ENCODE peak calls at places on chromosomes 1 and 21, in ten cellular contexts. Y is tibial nerve, V is endothelial cell of umbilical vein, G is right lobe of liver, K is ovary, O is sigmoid colon, T is stomach, Z is heart left ventricle, A is A549, I is gastrocnemius medialis. S is an unnamed sample. For H3K4me1, the result is how much of the 10 kb centered on the place peaks cover.

GRCh38 chr1:24416666-24417391 is 1.2 kb downstream of the NIPAL3 start:
- DNase-seq in G (no peak), Z (no peak), I (no peak), O (no peak), K (no peak), V (no peak), A (no peak), T (no peak), Y (no peak), S (no peak)

GRCh38 chr1:165639821-165640623 is 9.0 kb downstream of the MGST3 start:
- DNase-seq in Y (no peak), G (no peak), O (no peak), K (no peak), V (no peak), I (no peak), Z (no peak), A (no peak), T (no peak), S (no peak)

GRCh38 chr1:44212355-44213221 is 683 bp upstream of the DMAP1 start:
- DNase-seq in T (no peak), K (no peak), V (no peak), A (no peak), G (no peak), O (no peak), Z (no peak), I (no peak), Y (no peak), S (no peak)

GRCh38 chr1:168637350-168637991 is 61.1 kb downstream of the XCL1 start:
- DNase-seq in O (no peak), T (no peak), Y (no peak), V (peak), A (peak), G (no peak), K (no peak), I (peak), Z (no peak), S (no peak)

GRCh38 chr21:37006521-37007291 is at the start of gene RIPPLY3:
- DNase-seq in G (no peak), I (no peak), K (no peak), Y (no peak), Z (no peak), O (no peak), V (no peak), A (peak), T (no peak), S (no peak)

GRCh38 chr1:231724876-231725647 is 98.5 kb downstream of the DISC1 start:
- DNase-seq in Y (no peak), A (peak), T (no peak), G (no peak), O (no peak), Z (no peak), K (peak), V (peak), I (peak), S (no peak)

GRCh38 chr1:234770031-234770795 is 160.2 kb upstream of the IRF2BP2 start:
- DNase-seq in I (no peak), K (no peak), T (no peak), A (no peak), V (no peak), Z (no peak), G (peak), Y (no peak), O (no peak), S (no peak)

GRCh38 chr1:17984510-17985085 is 123.0 kb upstream of the IGSF21 start:
- DNase-seq in G (no peak), Z (no peak), V (no peak), A (peak), O (no peak), T (peak), Y (peak), K (no peak), I (no peak), S (peak)

GRCh38 chr1:151013518-151013917 is 5.3 kb downstream of the PRUNE1 start:
- DNase-seq in K (no peak), V (peak), A (no peak), Y (no peak), T (peak), O (no peak), Z (peak), I (no peak), G (no peak), S (no peak)

GRCh38 chr21:44349847-44350772 is 3.3 kb upstream of the TRPM2 start:
- DNase-seq in A (no peak), T (no peak), Z (no peak), I (no peak), V (no peak), G (peak), Y (no peak), K (no peak), O (no peak), S (no peak)

GRCh38 chr1:178119623-178120022 is 25.7 kb downstream of the RASAL2 start:
- DNase-seq in G (no peak), K (no peak), V (no peak), O (no peak), T (no peak), Z (no peak), I (no peak), A (no peak), Y (no peak), S (no peak)

GRCh38 chr21:35100351-35100771 is 51.3 kb upstream of the RUNX1 start:
- DNase-seq in Z (peak), V (no peak), T (no peak), G (no peak), A (no peak), I (no peak), O (no peak), K (no peak), Y (no peak), S (no peak)

GRCh38 chr1:178451529-178451928 is 45.2 kb downstream of the CLEC20A start:
- DNase-seq in V (no peak), O (no peak), T (no peak), K (no peak), A (no peak), I (no peak), G (no peak), Z (no peak), Y (no peak), S (no peak)

GRCh38 chr1:42368096-42368795 is 12.3 kb upstream of the RIMKLA start:
- DNase-seq in Y (no peak), O (no peak), Z (no peak), I (no peak), A (peak), K (no peak), G (no peak), V (no peak), T (no peak), S (no peak)

GRCh38 chr1:6389971-6390370 is 3.6 kb downstream of the ACOT7 start:
- DNase-seq in G (no peak), T (no peak), Z (no peak), O (no peak), Y (no peak), V (no peak), K (no peak), A (no peak), I (no peak), S (no peak)

GRCh38 chr1:109980324-109981127 is 4.0 kb upstream of the AHCYL1 start:
- DNase-seq in T (peak), O (no peak), V (no peak), I (no peak), Z (no peak), Y (no peak), A (peak), G (peak), K (no peak), S (no peak)

GRCh38 chr1:207826557-207827487 is 75.0 kb downstream of the CD46 start:
- DNase-seq in I (peak), O (peak), V (peak), A (peak), Y (no peak), Z (no peak), K (peak), G (peak), T (peak), S (no peak)

GRCh38 chr1:85894651-85895050 is 186.4 kb upstream of the ZNHIT6 start:
- DNase-seq in I (no peak), A (peak), V (peak), Y (peak), Z (peak), O (no peak), K (peak), T (no peak), G (no peak), S (no peak)

GRCh38 chr1:180691322-180691721 is 59.5 kb downstream of the XPR1 start:
- DNase-seq in V (peak), K (no peak), A (no peak), G (no peak), O (no peak), Y (no peak), T (no peak), Z (no peak), I (no peak), S (no peak)

GRCh38 chr1:67735806-67736627 is 51.0 kb downstream of the GADD45A start:
- DNase-seq in I (peak), O (peak), A (peak), K (peak), V (peak), T (peak), Y (peak), Z (peak), G (peak), S (peak)

GRCh38 chr1:65059930-65060538 is 88.0 kb upstream of the AK4 start:
- DNase-seq in I (no peak), K (no peak), Z (no peak), O (no peak), V (peak), T (no peak), G (no peak), Y (no peak), A (peak), S (no peak)

GRCh38 chr21:42524341-42525227 is 10.9 kb downstream of the SLC37A1 start:
- DNase-seq in G (no peak), Z (peak), K (peak), A (no peak), Y (peak), T (peak), V (no peak), O (peak), I (peak), S (peak)

GRCh38 chr1:2462819-2463218 is 13.3 kb upstream of the PLCH2 start:
- DNase-seq in Y (no peak), T (no peak), O (no peak), A (no peak), V (no peak), Z (no peak), K (no peak), I (no peak), G (no peak), S (no peak)

GRCh38 chr21:31850886-31851285 is 21.9 kb upstream of the HUNK start:
- DNase-seq in T (no peak), K (no peak), Z (no peak), V (no peak), O (no peak), Y (no peak), I (no peak), A (no peak), G (no peak), S (no peak)

GRCh38 chr21:17931080-17931479 is 111.9 kb upstream of the C21orf91 start:
- DNase-seq in Z (no peak), A (peak), V (no peak), I (no peak), K (no peak), O (no peak), G (no peak), T (no peak), Y (no peak), S (no peak)

GRCh38 chr1:88779880-88780279 is 95.8 kb downstream of the PKN2 start:
- DNase-seq in V (no peak), Y (no peak), Z (no peak), A (no peak), G (no peak), K (no peak), T (no peak), O (no peak), I (no peak), S (no peak)

GRCh38 chr1:88768816-88769215 is 84.7 kb downstream of the PKN2 start:
- DNase-seq in I (no peak), Z (no peak), T (no peak), A (no peak), V (no peak), G (no peak), K (no peak), Y (no peak), O (no peak), S (no peak)

GRCh38 chr1:88777604-88778149 is 93.6 kb downstream of the PKN2 start:
- DNase-seq in Y (no peak), A (no peak), V (no peak), T (no peak), I (no peak), K (no peak), Z (no peak), O (no peak), G (no peak), S (no peak)

GRCh38 chr1:88773540-88774150 is 89.6 kb downstream of the PKN2 start:
- DNase-seq in O (no peak), G (no peak), K (no peak), A (peak), V (no peak), I (no peak), Y (no peak), T (no peak), Z (no peak), S (no peak)

GRCh38 chr1:88774151-88774556 is 90.1 kb downstream of the PKN2 start:
- DNase-seq in I (no peak), O (no peak), T (peak), G (no peak), K (no peak), Y (no peak), A (peak), V (no peak), Z (no peak), S (no peak)
- TF ChIP-seq POLR2A in I (no peak), O (no peak), T (no peak), G (no peak), K (no peak), Y (no peak), A (no peak), V (no peak), Z (no peak), S (no peak)

DNA sequence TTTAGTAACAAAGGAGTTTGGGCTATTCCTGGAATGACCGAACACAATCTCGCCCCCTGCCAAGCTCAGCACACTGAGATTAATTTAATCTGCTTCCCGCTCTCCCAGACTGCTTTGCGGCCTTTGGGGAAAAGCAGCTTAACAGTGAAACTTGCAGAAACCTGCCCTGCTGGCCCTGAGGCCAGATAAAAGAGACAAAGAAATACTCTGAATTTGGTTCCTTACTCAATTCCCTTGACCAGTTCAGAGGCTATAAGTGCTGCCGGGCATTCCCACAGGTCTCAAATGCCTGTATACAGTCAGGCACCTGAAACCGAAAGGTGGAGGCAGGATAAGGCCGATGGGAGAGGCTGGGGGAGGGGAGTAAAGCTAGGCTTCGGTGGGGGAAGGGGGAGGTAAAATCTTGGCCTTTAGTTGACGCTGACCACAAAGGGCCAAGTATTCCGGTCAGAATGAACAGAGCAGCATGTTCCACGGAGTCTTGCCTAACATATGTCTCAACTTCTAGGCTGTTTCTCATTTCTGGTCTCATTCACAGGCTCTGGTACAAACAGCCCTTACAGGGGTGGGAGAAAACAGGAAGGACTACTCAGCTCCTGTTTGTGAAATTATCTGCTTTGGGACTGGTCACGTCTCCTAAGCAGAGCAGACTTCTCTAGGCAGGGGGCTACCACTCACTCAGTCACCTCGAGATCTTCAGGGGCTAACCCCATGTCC is 17.8 kb upstream of the A3GALT2 start:
- DNase-seq in V (peak), Y (peak), A (no peak), T (peak), Z (peak), G (no peak), O (peak), I (peak), K (peak), S (peak)
- H3K4me1 ChIP-seq in V (half or more), Y (under half), A (half or more), T (half or more), Z (half or more), G (under half), O (half or more), I (half or more), K (under half), S (half or more)

GRCh38 chr1:174942547-174943255 is 57.0 kb upstream of the CACYBP start:
- DNase-seq in G (peak), A (no peak), I (no peak), O (peak), T (no peak), K (no peak), Y (peak), V (no peak), Z (no peak), S (no peak)
- H3K27ac ChIP-seq in G (peak), A (no peak), I (no peak), O (no peak), T (peak), K (no peak), Y (no peak), V (no peak), Z (no peak), S (no peak)

GRCh38 chr1:31509124-31510072 is 66.9 kb upstream of the TINAGL1 start:
- DNase-seq in I (no peak), T (no peak), G (peak), O (no peak), Z (no peak), Y (no peak), K (no peak), V (no peak), A (peak), S (no peak)
- TF ChIP-seq POLR2A in I (no peak), T (no peak), G (peak), O (no peak), Z (no peak), Y (no peak), K (no peak), V (no peak), A (no peak), S (no peak)

GRCh38 chr21:38250991-38251418 is 5.8 kb upstream of the KCNJ15 start:
- DNase-seq in Y (no peak), T (no peak), V (no peak), I (no peak), O (no peak), G (no peak), K (no peak), Z (no peak), A (no peak), S (no peak)
- H3K4me1 ChIP-seq in Y (under half), T (under half), V (under half), I (under half), O (under half), G (under half), K (under half), Z (under half), A (under half), S (under half)

DNA sequence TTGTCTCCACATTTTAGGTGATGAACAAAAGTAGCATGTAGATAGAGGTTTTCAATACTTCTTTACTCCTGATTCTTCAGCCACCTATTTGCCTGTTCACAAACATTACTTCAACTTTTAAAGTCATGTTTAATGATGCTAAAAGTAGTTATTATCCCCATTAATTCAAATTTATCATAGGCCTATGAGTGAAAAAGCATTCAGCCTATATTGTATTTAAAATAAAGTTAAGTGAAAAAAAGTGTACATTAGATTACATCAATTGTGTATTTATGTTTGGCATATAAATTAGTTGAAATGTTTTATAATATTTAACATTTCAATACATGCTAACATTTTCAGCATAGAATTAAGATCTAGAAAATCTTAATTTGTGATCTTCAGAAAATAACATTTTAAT is 10.5 kb downstream of the CDKN2C start:
- DNase-seq in A (no peak), I (no peak), Y (no peak), V (no peak), Z (no peak), G (no peak), T (no peak), K (no peak), O (no peak), S (no peak)
- H3K27ac ChIP-seq in A (peak), I (peak), Y (peak), V (no peak), Z (peak), G (no peak), T (peak), K (no peak), O (peak), S (peak)

GRCh38 chr1:176188604-176189003 is 18.5 kb downstream of the COP1 start:
- DNase-seq in K (no peak), Z (no peak), Y (no peak), T (no peak), I (no peak), A (no peak), V (no peak), O (no peak), G (no peak), S (no peak)
- TF ChIP-seq POLR2A in K (no peak), Z (no peak), Y (no peak), T (no peak), I (no peak), A (no peak), V (no peak), O (no peak), G (no peak), S (no peak)

S was measured in spleen.